ENCODE peak calls at places on chromosomes 11 and 22, in five cellular contexts. C is amniotic epithelial cell, U is HFF-Myc, T is posterior vena cava, S is stomach. H is an unnamed sample.

GRCh38 chr11:46383974-46384701 is 2.7 kb downstream of the MDK start:
- DNase-seq in U (no peak), T (no peak), S (no peak), C (no peak), H (no peak)

GRCh38 chr11:33634291-33634834 is 66.3 kb downstream of the C11orf91 start:
- DNase-seq in T (no peak), U (no peak), S (no peak), C (no peak), H (no peak)

GRCh38 chr11:125141686-125142535 is 22.6 kb upstream of the PKNOX2 start:
- DNase-seq in S (peak; percentile 51), C (peak; percentile 11), U (no peak), T (no peak), H (peak; percentile 29)

GRCh38 chr11:104968856-104969776 is 742 bp upstream of the CASP4 start:
- DNase-seq in C (peak; percentile 49), T (peak; percentile 85), S (no peak), U (no peak), H (no peak)

GRCh38 chr11:61914471-61915171 is 2.7 kb downstream of the RAB3IL1 start:
- DNase-seq in C (no peak), U (no peak), T (peak; percentile 48), S (no peak), H (no peak)

GRCh38 chr11:10386861-10387208 is 68.2 kb upstream of the AMPD3 start:
- DNase-seq in C (no peak), T (no peak), U (no peak), S (no peak), H (no peak)

GRCh38 chr11:125214466-125215204 is 50.1 kb downstream of the PKNOX2 start:
- DNase-seq in U (no peak), C (no peak), S (no peak), T (peak; percentile 63), H (no peak)

GRCh38 chr11:64132388-64132771 is 33.5 kb downstream of the MACROD1 start:
- DNase-seq in U (no peak), S (no peak), T (no peak), C (no peak), H (no peak)

GRCh38 chr22:48883211-48883960 is 944.3 kb downstream of the BRD1 start:
- DNase-seq in S (no peak), U (no peak), T (peak; percentile 70), C (no peak), H (no peak)

GRCh38 chr11:2512431-2513407 is 67.9 kb downstream of the KCNQ1 start:
- DNase-seq in C (no peak), U (no peak), T (peak; percentile 72), S (peak; percentile 23), H (peak; percentile 2)

GRCh38 chr11:75490221-75491181 is 35.2 kb downstream of the GDPD5 start:
- DNase-seq in C (peak; percentile 47), T (no peak), S (no peak), U (no peak), H (no peak)

GRCh38 chr11:14029971-14030531 is 67.5 kb downstream of the SPON1 start:
- DNase-seq in C (peak; percentile 57), U (peak; percentile 47), T (peak; percentile 89), S (peak; percentile 79), H (no peak)

GRCh38 chr11:118060879-118061278 is 16.0 kb upstream of the TMPRSS4 start:
- DNase-seq in U (no peak), S (no peak), T (peak; percentile 73), C (no peak), H (no peak)

GRCh38 chr22:46797355-46797754 is 34.9 kb downstream of the TBC1D22A start:
- DNase-seq in T (no peak), C (peak; percentile 62), S (no peak), U (no peak), H (no peak)

GRCh38 chr11:2762451-2762850 is 62.7 kb upstream of the KCNQ1OT1 start:
- DNase-seq in T (peak; percentile 59), U (no peak), S (peak; percentile 22), C (no peak), H (no peak)

GRCh38 chr11:65915821-65916251 is 3.0 kb downstream of the C11orf68 start:
- DNase-seq in S (peak; percentile 55), T (peak; percentile 96), U (peak; percentile 94), C (peak; percentile 96), H (no peak)

GRCh38 chr22:24284747-24285203 is 14.1 kb downstream of the SPECC1L start:
- DNase-seq in C (peak; percentile 50), S (no peak), T (no peak), U (no peak), H (no peak)

GRCh38 chr11:88631497-88631896 is 294.0 kb upstream of the CTSC start:
- DNase-seq in T (no peak), U (no peak), S (no peak), C (peak; percentile 26), H (no peak)

GRCh38 chr11:134468081-134468668 is 56.1 kb upstream of the B3GAT1 start:
- DNase-seq in U (no peak), C (no peak), S (no peak), T (no peak), H (no peak)

GRCh38 chr11:31801298-31801702 is 9.8 kb downstream of the PAX6 start:
- DNase-seq in U (no peak), C (no peak), T (no peak), S (no peak), H (no peak)

GRCh38 chr11:62295504-62295903 is 3.4 kb downstream of the SCGB1D4 start:
- DNase-seq in S (no peak), C (peak; percentile 45), U (no peak), T (no peak), H (peak; percentile 24)

GRCh38 chr11:68677432-68677831 is 6.9 kb upstream of the GAL start:
- DNase-seq in S (no peak), U (peak; percentile 94), C (peak; percentile 24), T (peak; percentile 81), H (no peak)

GRCh38 chr22:45720875-45721378 is 49.3 kb downstream of the ATXN10 start:
- DNase-seq in C (no peak), S (no peak), U (no peak), T (no peak), H (no peak)

GRCh38 chr11:83157755-83158473 is 983 bp downstream of the PCF11 start:
- DNase-seq in U (no peak), S (peak; percentile 50), T (no peak), C (peak; percentile 48), H (peak; percentile 40)